ENCODE peak calls at places on chromosomes 6 and 20, in six cellular contexts. B, Q, P, L, X and T are unnamed samples.

GRCh38 chr6:130020106-130020851 is 1.9 kb downstream of the L3MBTL3 start:
- DNase-seq in P (no peak), B (peak), X (no peak), Q (peak), L (peak), T (peak)

GRCh38 chr6:156126535-156126934 is 650.6 kb upstream of the ARID1B start:
- DNase-seq in Q (no peak), X (no peak), L (no peak), P (no peak), B (no peak), T (no peak)

GRCh38 chr6:61200444-61200843 is 1085.6 kb downstream of the KHDRBS2 start:
- DNase-seq in B (no peak), P (no peak), Q (no peak), L (no peak), X (no peak), T (no peak)

GRCh38 chr6:73694711-73695411 is 1.1 kb upstream of the CD109 start:
- DNase-seq in L (no peak), P (no peak), X (peak), B (no peak), Q (no peak), T (no peak)

GRCh38 chr6:137560184-137560563 is 66.0 kb upstream of the OLIG3 start:
- DNase-seq in X (no peak), B (no peak), P (no peak), Q (no peak), L (no peak), T (no peak)

GRCh38 chr20:32877507-32877906 is 18.8 kb downstream of the EFCAB8 start:
- DNase-seq in B (no peak), Q (no peak), X (no peak), P (no peak), L (no peak), T (no peak)

GRCh38 chr6:146543211-146543939 is at the start of gene RAB32:
- DNase-seq in B (peak), P (peak), X (peak), L (peak), Q (peak), T (peak)

GRCh38 chr6:28634758-28635546 is 109.3 kb downstream of the GPX5 start:
- DNase-seq in Q (peak), B (no peak), X (no peak), P (peak), L (peak), T (peak)

GRCh38 chr20:61566691-61567090 is 314.6 kb downstream of the CDH4 start:
- DNase-seq in P (no peak), X (no peak), B (no peak), L (no peak), Q (no peak), T (no peak)

GRCh38 chr6:144953552-144954240 is 668.6 kb downstream of the UTRN start:
- DNase-seq in P (no peak), X (no peak), B (no peak), L (no peak), Q (no peak), T (no peak)

GRCh38 chr6:108222504-108222903 is 38.3 kb downstream of the SNX3 start:
- DNase-seq in X (no peak), P (no peak), Q (no peak), B (no peak), L (no peak), T (no peak)

GRCh38 chr6:63742060-63742459 is 106.5 kb downstream of the PHF3 start:
- DNase-seq in B (no peak), X (no peak), Q (no peak), L (no peak), P (no peak), T (no peak)

GRCh38 chr20:57596998-57597939 is 23.0 kb downstream of the ZBP1 start:
- DNase-seq in Q (peak), X (peak), B (peak), L (peak), P (peak), T (peak)

GRCh38 chr6:27501187-27501586 is 28.3 kb upstream of the ZNF184 start:
- DNase-seq in B (no peak), X (no peak), P (no peak), L (no peak), Q (no peak), T (no peak)

GRCh38 chr20:9220874-9221547 is 152.1 kb downstream of the PLCB4 start:
- DNase-seq in L (peak), B (no peak), Q (no peak), P (no peak), X (no peak), T (no peak)

GRCh38 chr20:52675414-52675813 is 296.7 kb upstream of the TSHZ2 start:
- DNase-seq in L (no peak), Q (no peak), B (no peak), P (no peak), X (no peak), T (no peak)
- H3K27ac ChIP-seq in L (no peak), Q (no peak), B (no peak), P (no peak), X (no peak), T (no peak)

GRCh38 chr20:41570552-41570951 is 47.6 kb downstream of the CHD6 start:
- DNase-seq in B (no peak), X (no peak), L (no peak), P (no peak), Q (no peak), T (no peak)

GRCh38 chr20:41573955-41574354 is 44.2 kb downstream of the CHD6 start:
- DNase-seq in B (no peak), X (no peak), Q (no peak), P (no peak), L (no peak), T (no peak)

GRCh38 chr20:41574802-41575389 is 43.3 kb downstream of the CHD6 start:
- DNase-seq in X (no peak), L (no peak), Q (no peak), P (no peak), B (no peak), T (no peak)

GRCh38 chr20:41571006-41571405 is 47.2 kb downstream of the CHD6 start:
- DNase-seq in B (no peak), L (no peak), P (no peak), Q (no peak), X (no peak), T (no peak)

DNA sequence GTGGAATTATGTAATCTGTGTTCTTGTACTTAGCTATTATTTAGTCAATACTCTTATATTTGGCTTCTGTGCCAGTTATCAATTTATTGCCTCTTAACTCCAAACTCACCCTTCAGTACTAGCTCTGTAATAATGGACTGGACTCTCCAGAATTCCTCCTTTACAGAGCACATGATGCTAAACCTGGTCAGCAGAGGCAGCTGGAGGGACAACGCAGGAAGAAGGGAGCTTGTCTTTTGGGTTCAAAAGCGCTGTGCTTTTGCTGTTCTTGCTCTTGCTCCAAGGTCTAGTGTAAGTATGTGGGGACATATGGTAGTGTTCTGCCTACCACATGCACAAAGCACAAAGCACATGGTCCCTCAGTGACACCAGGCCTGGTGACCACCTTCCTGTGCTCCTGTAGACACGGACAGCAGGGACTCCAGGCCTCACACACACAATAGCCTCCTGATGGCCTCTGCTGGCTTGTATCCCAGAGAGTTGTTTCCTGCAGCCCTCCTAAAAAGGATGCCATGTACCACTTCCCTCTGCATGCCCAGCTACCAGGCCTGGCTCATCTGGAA is 46.1 kb downstream of the CHD6 start:
- DNase-seq in X (no peak), Q (no peak), L (no peak), B (no peak), P (no peak), T (no peak)
- TF ChIP-seq CTCF in X (no peak), Q (peak), L (no peak), B (no peak), P (no peak), T (peak)

DNA sequence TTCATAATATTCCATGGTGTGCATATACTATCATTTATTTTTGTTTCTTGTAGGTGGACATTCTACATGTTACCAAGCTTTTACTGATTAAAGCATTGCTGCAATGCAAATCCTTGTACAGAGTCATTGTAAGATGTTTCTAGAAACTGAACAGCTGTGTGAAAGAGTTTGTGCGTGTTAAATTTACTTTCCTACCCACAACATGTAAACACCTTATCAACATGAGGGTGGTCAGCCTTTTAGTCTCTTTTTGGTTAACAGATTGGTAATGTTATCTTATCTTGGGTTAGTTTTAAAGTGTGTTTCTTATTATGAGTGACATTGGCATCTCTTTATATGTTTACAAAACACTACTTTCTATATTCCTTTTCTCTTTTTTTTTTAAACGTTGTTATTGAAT is 112.4 kb downstream of the TCP11 start:
- DNase-seq in P (no peak), X (no peak), Q (no peak), L (no peak), B (no peak), T (no peak)
- H3K27ac ChIP-seq in P (no peak), X (peak), Q (no peak), L (no peak), B (no peak), T (peak)

GRCh38 chr20:4569092-4569491 is 152.6 kb upstream of the PRND start:
- DNase-seq in Q (no peak), L (no peak), X (no peak), P (no peak), B (no peak), T (no peak)
- TF ChIP-seq CTCF in Q (peak), L (peak), X (no peak), P (peak), B (no peak), T (no peak)

GRCh38 chr6:82365011-82365751 is 1.6 kb downstream of the TPBG start:
- DNase-seq in B (peak), X (peak), P (peak), Q (peak), L (peak), T (no peak)
- H3K27ac ChIP-seq in B (peak), X (peak), P (no peak), Q (peak), L (peak), T (no peak)

DNA sequence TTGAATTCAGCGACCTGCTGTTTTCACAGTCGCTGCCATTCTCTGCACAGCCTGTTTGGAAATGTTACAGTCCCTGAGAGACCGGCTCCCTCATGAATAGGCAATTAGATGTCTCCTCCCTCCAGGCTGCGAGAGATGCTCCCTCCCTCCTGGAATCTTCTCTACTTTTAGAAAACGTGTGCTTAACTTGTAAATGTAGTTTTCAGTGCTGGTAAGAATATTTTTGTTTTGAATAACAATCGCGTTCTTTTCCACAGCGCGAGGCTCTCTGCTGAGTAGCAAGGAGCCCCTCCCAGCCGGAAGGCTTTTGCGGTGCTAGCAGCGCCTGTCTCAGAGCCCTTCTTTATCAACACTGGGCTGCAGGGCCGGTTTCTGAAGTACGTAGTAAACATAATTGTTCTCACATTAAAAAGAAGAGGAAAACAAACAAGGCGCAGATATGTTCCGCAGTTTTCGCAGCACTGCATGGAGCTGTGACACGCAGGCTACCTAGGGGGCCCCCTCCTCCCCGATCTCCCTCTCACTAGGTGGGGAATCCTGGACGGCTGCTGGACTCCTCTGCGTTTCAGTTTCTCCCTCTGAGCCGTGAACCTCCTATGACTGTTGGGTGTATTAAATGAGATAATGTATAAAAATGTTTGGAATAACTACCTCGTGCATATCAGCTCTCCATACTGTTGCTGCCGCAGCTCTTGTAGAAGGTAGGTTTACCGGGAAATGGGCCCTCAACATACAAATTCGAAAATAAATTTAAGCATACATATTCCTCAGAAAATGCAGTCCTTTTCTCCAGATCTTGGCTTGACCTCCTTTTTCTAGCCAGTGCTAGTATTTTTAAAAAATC is 79.0 kb upstream of the SPACA1 start:
- DNase-seq in L (peak), B (peak), X (no peak), Q (peak), P (peak), T (no peak)
- TF ChIP-seq CTCF in L (peak), B (no peak), X (no peak), Q (no peak), P (no peak), T (no peak)

DNA sequence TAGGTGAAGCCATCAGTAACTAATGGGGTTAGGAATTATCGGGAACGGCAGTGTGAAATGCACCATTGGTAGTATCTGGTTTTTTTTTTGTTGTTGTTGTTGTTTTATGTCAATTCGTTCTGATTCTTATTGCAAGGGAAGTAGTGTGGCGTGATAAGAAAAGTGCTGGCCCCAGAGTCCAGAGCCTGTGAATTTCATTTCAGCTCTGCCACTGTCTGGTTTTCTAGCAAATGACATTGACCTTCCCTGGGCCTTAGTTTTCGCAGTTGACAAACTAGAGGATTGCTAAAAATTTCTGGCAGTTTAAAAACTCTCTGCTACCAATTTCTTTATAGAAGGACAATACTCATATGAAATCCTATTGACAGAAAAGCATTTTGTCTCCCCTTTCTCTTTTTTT is 161.6 kb downstream of the AIG1 start:
- DNase-seq in L (no peak), X (no peak), Q (peak), P (no peak), B (no peak), T (no peak)
- H3K27ac ChIP-seq in L (no peak), X (no peak), Q (peak), P (no peak), B (no peak), T (peak)

GRCh38 chr6:167139761-167140160 is 16.9 kb downstream of the CCR6 start:
- DNase-seq in Q (no peak), X (no peak), P (no peak), B (no peak), L (no peak), T (no peak)

GRCh38 chr6:167143041-167143440 is 14.7 kb downstream of the GPR31 start:
- DNase-seq in Q (no peak), X (no peak), L (no peak), P (no peak), B (no peak), T (no peak)

GRCh38 chr6:167141667-167142432 is 15.9 kb downstream of the GPR31 start:
- DNase-seq in L (peak), Q (peak), B (peak), X (no peak), P (peak), T (peak)

GRCh38 chr6:167142433-167142761 is 15.4 kb downstream of the GPR31 start:
- DNase-seq in B (no peak), P (no peak), X (no peak), Q (no peak), L (no peak), T (no peak)

GRCh38 chr6:167140589-167141474 is 16.9 kb downstream of the GPR31 start:
- DNase-seq in X (no peak), B (no peak), P (no peak), L (peak), Q (no peak), T (no peak)
- TF ChIP-seq CTCF in X (no peak), B (no peak), P (no peak), L (no peak), Q (no peak), T (no peak)

GRCh38 chr6:159467473-159468041 is 225.5 kb downstream of the SOD2 start:
- DNase-seq in X (no peak), L (no peak), P (no peak), Q (no peak), B (no peak), T (no peak)
- H3K27ac ChIP-seq in X (no peak), L (no peak), P (no peak), Q (no peak), B (no peak), T (no peak)